ENCODE peak calls at places on chromosomes 3 and 15, in eight cellular contexts. T, X, U, P, I, J, H and V are unnamed samples.

GRCh38 chr3:32184187-32184730 is 54.2 kb upstream of the CMTM8 start:
- DNase-seq in U (no peak), X (no peak), J (no peak), H (no peak), T (no peak), I (no peak), P (no peak), V (no peak)

GRCh38 chr3:111103807-111104206 is 32.2 kb downstream of the NECTIN3 start:
- DNase-seq in H (no peak), P (no peak), T (no peak), J (no peak), U (no peak), I (no peak), X (no peak), V (no peak)

GRCh38 chr15:79310612-79310984 is 314 bp upstream of the TMED3 start:
- DNase-seq in J (no peak), U (no peak), I (no peak), P (no peak), H (no peak), T (no peak), X (no peak), V (peak)

GRCh38 chr3:59605944-59606534 is 556.2 kb upstream of the CFAP20DC start:
- DNase-seq in P (no peak), J (no peak), U (no peak), I (no peak), T (no peak), H (no peak), X (no peak), V (no peak)

GRCh38 chr3:81726132-81726531 is 35.3 kb downstream of the GBE1 start:
- DNase-seq in H (no peak), P (no peak), I (peak), X (no peak), T (no peak), U (no peak), J (no peak), V (no peak)

GRCh38 chr15:57610130-57610529 is 18.4 kb downstream of the MYZAP start:
- DNase-seq in H (peak), I (peak), X (no peak), U (no peak), P (peak), J (peak), T (peak), V (no peak)

GRCh38 chr3:42758126-42758525 is 14.9 kb downstream of the CCDC13 start:
- DNase-seq in X (no peak), U (no peak), I (no peak), T (no peak), J (no peak), H (no peak), P (no peak), V (no peak)

GRCh38 chr15:22831473-22831872 is 7.0 kb upstream of the NIPA2 start:
- DNase-seq in X (no peak), P (no peak), T (no peak), J (no peak), I (no peak), U (no peak), H (no peak), V (no peak)

GRCh38 chr3:46664971-46665762 is 28.3 kb downstream of the ALS2CL start:
- DNase-seq in U (peak), J (no peak), P (no peak), T (peak), H (peak), I (no peak), X (no peak), V (no peak)

GRCh38 chr3:12420393-12420792 is 63.9 kb upstream of the TSEN2 start:
- DNase-seq in X (no peak), P (no peak), T (no peak), H (no peak), U (no peak), J (no peak), I (no peak), V (no peak)

GRCh38 chr3:58414538-58415197 is 19.0 kb downstream of the PDHB start:
- DNase-seq in H (peak), U (no peak), P (peak), X (no peak), T (peak), J (peak), I (peak), V (no peak)

GRCh38 chr3:58383904-58384303 is 49.7 kb downstream of the PDHB start:
- DNase-seq in J (no peak), P (no peak), U (no peak), T (peak), H (no peak), X (no peak), I (no peak), V (no peak)

DNA sequence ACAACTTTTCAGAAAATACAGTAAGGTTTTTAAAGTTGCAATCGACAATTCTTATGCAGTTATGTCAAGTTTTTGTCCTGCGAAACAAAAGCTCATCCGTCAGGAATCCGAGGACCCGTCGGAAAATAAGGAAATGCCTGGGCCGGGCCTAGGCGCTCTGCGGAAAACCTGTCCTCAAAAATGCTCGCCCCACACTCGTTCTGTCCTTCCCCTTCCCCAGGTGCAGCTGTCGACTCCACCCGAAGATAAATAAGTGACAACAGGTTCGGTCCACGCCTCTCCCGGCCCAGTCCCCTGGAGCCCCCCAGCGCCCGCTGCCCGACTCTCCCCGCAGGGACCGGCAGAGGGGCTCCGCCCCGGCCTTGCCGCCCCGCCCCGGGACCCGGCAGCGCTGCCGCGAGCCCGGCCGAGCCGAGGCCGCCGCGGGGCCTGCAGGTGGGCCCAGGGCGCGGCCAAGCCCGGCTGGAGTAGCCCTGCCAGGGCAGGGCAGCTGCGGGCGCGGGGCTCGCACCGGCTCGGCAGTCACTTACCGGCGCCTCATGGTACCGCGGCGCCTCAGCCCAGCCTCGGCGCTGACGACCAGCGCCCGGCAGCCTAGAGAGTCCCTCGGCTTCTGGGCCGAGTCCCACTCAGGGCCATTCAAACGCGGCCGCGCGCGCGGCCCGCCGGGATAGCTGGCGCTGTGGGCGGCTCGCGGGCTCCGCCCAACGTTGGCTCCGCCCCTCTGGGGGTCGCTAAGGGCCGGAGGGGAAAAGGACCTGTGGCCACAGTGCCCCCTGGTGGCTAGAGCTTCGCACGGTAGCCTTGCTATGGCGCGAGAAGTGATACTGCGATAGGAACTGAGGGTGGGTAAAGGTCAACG is at the start of gene KATNBL1:
- DNase-seq in H (peak), I (peak), T (peak), P (peak), X (peak), U (peak), J (peak), V (peak)
- TF ChIP-seq POLR2A in H (no peak), I (peak), T (peak), P (peak), X (peak), U (peak), J (peak), V (no peak)

GRCh38 chr15:49895337-49896223 is 223.5 kb downstream of the ATP8B4 start:
- DNase-seq in J (no peak), X (no peak), T (no peak), I (no peak), H (no peak), U (no peak), P (no peak), V (no peak)
- TF ChIP-seq POLR2A in J (no peak), X (no peak), T (no peak), I (no peak), H (no peak), U (no peak), P (no peak), V (no peak)

DNA sequence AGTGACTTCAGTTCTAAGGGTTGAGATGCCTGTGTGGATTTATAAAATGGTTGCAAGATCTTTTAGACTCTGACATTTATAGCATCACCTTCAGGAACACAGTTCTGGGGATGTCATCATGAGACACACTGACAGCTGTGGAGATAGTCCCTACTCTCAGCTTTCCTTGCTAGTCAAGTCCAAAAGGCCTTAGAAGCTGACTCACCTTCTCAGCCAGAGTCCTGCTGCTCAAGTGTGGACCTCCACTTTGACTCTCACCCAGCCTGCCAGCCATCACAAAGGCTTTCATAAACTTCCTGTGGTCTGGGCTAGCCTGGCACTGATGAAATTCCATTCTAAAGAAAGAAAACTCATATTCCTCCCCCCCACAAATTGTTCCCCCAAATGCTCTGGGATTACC is 44.8 kb downstream of the TMEM39A start:
- DNase-seq in H (no peak), U (no peak), P (no peak), J (no peak), T (no peak), X (no peak), I (no peak), V (peak)
- TF ChIP-seq POLR2A in H (no peak), U (no peak), P (no peak), J (no peak), T (no peak), X (no peak), I (no peak), V (no peak)

GRCh38 chr3:184343200-184343876 is 5.9 kb downstream of the FAM131A start:
- DNase-seq in I (no peak), X (no peak), P (no peak), U (no peak), H (no peak), J (no peak), T (no peak), V (no peak)
- TF ChIP-seq POLR2A in I (no peak), X (no peak), P (no peak), U (no peak), H (no peak), J (no peak), T (no peak), V (no peak)

GRCh38 chr3:18111702-18112311 is 313.3 kb downstream of the SATB1 start:
- DNase-seq in U (no peak), T (no peak), H (no peak), X (peak), J (no peak), I (no peak), P (no peak), V (no peak)
- TF ChIP-seq POLR2A in U (no peak), T (no peak), H (no peak), X (no peak), J (no peak), I (no peak), P (no peak), V (no peak)

DNA sequence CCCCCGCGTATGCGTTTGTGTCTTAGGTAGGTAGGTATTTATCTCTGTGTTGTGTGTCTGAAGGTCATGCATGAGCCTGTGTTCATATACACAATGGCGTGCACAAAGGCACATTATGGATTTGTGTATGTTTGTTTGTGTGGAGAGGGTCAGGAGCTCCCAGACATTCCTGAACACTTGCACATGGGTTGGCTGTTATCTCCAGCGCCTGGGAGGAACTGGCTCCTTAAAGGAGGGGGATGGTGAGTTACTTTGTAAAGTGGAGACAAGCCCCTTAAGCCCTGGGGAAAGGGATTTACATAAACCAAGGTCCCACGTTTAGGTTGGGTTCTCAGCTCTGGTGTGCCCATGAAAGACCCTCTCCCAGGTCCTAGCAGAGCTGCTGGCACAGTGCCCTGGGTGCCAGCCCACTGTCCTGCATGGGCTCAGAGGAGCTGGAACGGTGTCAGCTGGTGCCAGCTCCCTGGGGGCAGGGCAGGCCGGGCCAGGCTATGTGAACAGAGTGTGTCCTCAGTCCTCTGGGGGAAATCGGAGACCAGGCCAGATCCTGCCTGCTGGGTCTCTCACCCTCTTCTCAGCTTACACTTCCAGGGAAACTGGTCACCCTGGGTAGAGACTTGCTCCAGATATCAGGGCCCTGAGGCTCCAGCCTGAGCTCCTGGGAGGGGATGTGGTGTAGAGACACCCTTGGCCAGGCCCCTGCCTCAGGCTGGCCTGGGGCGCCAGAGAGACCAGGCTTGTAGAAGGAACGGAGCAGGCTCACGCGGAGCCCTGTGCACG is 25.1 kb downstream of the SNX33 start:
- DNase-seq in T (no peak), P (peak), X (no peak), I (peak), H (peak), J (no peak), U (no peak), V (no peak)
- TF ChIP-seq POLR2A in T (no peak), P (no peak), X (no peak), I (no peak), H (no peak), J (no peak), U (no peak), V (no peak)